ENCODE peak calls at places on chromosomes 5 and 9, in nine cellular contexts. P is HFFc6, I is astrocyte of the cerebellum, C is HCT116, Z is neural progenitor cell, K is OCI-LY7, W is WTC11, U is uterus, L is MM.1S. J is an unnamed sample.
A peak's percentile ranks its signal among the peaks of the same experiment; 100 is the strongest.

GRCh38 chr5:102760815-102761214 is 5.7 kb downstream of the PAM start:
- DNase-seq in K (no peak), U (no peak), C (no peak), Z (peak; percentile 31), I (no peak), L (no peak), W (no peak), P (no peak), J (no peak)

GRCh38 chr9:80885894-80886293 is 803.5 kb downstream of the TLE1 start:
- DNase-seq in Z (peak; percentile 15), C (no peak), I (no peak), U (no peak), W (peak; percentile 38), P (no peak), K (no peak), L (no peak), J (no peak)

GRCh38 chr5:167294861-167295685 is 996.4 kb upstream of the WWC1 start:
- DNase-seq in P (peak; percentile 83), I (peak; percentile 88), Z (no peak), W (no peak), C (peak; percentile 3), U (no peak), L (no peak), K (no peak), J (no peak)

GRCh38 chr5:107601076-107601475 is 69.7 kb downstream of the EFNA5 start:
- DNase-seq in L (no peak), Z (no peak), I (no peak), P (no peak), W (no peak), K (no peak), U (no peak), C (no peak), J (no peak)

GRCh38 chr9:120889606-120890396 is 12.8 kb upstream of the PHF19 start:
- DNase-seq in U (no peak), Z (no peak), K (no peak), W (no peak), C (no peak), L (no peak), I (no peak), P (no peak), J (no peak)

GRCh38 chr5:141374627-141375026 is 936 bp downstream of the PCDHGA6 start:
- DNase-seq in W (no peak), U (no peak), P (no peak), L (no peak), C (no peak), K (no peak), I (no peak), Z (no peak), J (no peak)

GRCh38 chr5:150298701-150299451 is 3.8 kb downstream of the ARSI start:
- DNase-seq in P (peak; percentile 99), Z (peak; percentile 24), I (peak; percentile 37), C (no peak), L (no peak), U (peak; percentile 81), K (no peak), W (no peak), J (no peak)

GRCh38 chr9:105046907-105047651 is 119.1 kb upstream of the ABCA1 start:
- DNase-seq in W (no peak), U (no peak), C (no peak), Z (no peak), K (no peak), I (no peak), L (no peak), P (no peak), J (no peak)

GRCh38 chr9:117546894-117547293 is 132.0 kb upstream of the ASTN2 start:
- DNase-seq in U (peak; percentile 22), I (no peak), P (no peak), Z (no peak), W (no peak), C (no peak), L (no peak), K (no peak), J (no peak)

GRCh38 chr5:101047181-101047580 is 144.1 kb upstream of the ST8SIA4 start:
- DNase-seq in L (peak; percentile 32), I (no peak), P (no peak), K (no peak), U (no peak), Z (no peak), C (no peak), W (no peak), J (no peak)

GRCh38 chr5:35363387-35363965 is 133.2 kb upstream of the PRLR start:
- DNase-seq in W (no peak), P (no peak), Z (no peak), L (no peak), C (no peak), U (no peak), I (no peak), K (no peak), J (no peak)

GRCh38 chr9:133103987-133104505 is 17.0 kb downstream of the RALGDS start:
- DNase-seq in C (no peak), W (no peak), K (no peak), Z (no peak), L (no peak), P (no peak), I (no peak), U (no peak), J (no peak)

DNA sequence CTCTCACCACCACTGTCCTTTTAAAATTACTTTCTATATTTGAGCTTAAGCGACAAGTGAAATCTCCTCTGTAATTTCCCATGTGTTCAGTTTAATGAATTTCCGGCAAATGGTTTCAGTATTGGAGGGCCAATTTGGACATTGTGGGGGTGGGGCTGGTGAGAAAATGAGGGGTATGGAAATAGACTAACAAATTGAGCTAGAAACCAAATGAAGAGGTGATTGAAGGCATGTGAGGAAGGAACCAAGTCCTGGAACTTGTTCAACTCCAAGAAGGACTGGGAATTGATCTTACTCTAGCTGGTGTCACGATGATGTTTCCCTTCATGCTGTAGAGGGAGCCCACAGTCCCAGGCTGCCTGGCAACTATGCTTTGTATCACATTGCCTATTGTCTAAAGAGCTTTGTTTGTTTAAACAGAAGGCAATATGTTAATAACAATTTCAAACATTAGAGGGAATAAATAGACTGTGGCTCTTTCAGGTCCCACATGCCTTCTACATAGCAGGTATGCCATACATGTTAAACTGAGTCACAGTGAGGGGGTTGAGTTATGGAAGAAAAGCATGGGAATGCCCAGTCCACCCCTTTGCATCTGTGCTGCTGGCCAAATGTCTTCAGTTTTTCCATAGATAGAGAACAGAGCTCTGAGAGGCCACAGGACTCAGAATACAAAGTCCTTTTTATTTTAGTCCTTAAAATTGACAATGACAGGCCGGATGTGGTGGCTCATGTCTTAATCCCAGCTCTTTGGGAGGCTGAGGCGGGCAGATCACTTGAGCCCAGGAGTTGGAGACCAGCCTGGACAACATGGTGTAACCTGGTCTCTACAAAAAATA is 25.0 kb upstream of the MATR3 start:
- DNase-seq in W (no peak), C (no peak), K (no peak), Z (peak; percentile 27), I (no peak), P (no peak), L (peak; percentile 81), U (no peak), J (no peak)
- TF ChIP-seq CTCF in W (no peak), C (no peak), K (peak; percentile 69), Z (peak; percentile 13), I (no peak), P (no peak), L (peak; percentile 48), U (no peak), J (no peak)

GRCh38 chr5:176676361-176676824 is 29.1 kb downstream of the TSPAN17 start:
- DNase-seq in U (no peak), L (no peak), I (no peak), C (peak; percentile 32), P (peak; percentile 34), W (no peak), Z (no peak), K (peak; percentile 16), J (no peak)

GRCh38 chr5:176673651-176674583 is 26.6 kb downstream of the TSPAN17 start:
- DNase-seq in U (no peak), Z (no peak), P (no peak), L (no peak), C (no peak), W (no peak), K (no peak), I (no peak), J (no peak)

GRCh38 chr5:176674799-176675198 is 27.5 kb downstream of the TSPAN17 start:
- DNase-seq in K (no peak), W (no peak), C (no peak), I (no peak), L (no peak), U (no peak), P (no peak), Z (no peak), J (no peak)

GRCh38 chr5:176677209-176677931 is 30.1 kb downstream of the TSPAN17 start:
- DNase-seq in P (no peak), K (no peak), W (no peak), Z (no peak), I (no peak), U (no peak), L (no peak), C (no peak), J (no peak)

DNA sequence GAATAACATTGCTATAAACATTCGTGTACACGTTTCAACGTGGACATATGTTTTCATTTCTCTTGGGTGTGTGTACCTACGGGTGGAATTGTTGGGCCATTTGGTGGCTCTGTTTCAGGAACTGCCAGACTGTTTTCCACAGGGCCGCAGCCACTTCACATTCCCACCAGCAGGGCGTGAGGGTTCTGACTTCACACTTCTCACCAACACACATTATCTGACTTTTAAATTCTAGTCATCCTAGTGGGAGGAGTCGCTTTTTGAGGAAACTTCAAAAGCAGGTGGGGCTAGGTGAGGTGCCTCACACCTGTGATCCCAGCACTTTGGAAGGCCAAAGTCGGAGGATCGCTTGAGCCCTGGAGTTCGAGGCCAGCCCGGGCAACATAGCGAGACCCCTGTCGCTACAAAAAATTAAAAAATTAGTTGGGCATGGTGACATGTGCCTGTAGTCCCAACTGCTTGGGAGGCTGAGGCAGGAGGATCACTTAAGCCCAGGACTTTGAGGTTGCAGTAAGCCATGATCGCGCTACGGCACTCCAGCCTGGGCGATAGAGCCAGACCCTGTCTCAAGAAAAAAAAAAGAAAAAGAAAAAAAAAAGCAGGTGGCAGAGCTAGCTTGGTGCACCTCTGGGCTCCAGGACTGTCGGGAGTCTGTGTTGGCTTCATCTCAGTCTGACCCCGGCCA is 28.5 kb downstream of the TSPAN17 start:
- DNase-seq in Z (peak; percentile 66), P (peak; percentile 22), C (peak; percentile 57), U (no peak), W (peak; percentile 72), I (no peak), K (no peak), L (no peak), J (no peak)
- TF ChIP-seq CTCF in Z (peak; percentile 77), P (peak; percentile 75), C (peak; percentile 57), U (no peak), W (peak; percentile 51), I (peak; percentile 65), K (peak; percentile 52), L (peak; percentile 27), J (no peak)

GRCh38 chr9:21155501-21155900 is 11.0 kb downstream of the IFNA21 start:
- DNase-seq in L (no peak), U (no peak), K (no peak), P (no peak), W (no peak), I (no peak), C (no peak), Z (no peak), J (no peak)

GRCh38 chr9:21153688-21154608 is 12.3 kb upstream of the IFNW1 start:
- DNase-seq in Z (peak; percentile 42), C (peak; percentile 51), W (no peak), K (peak; percentile 4), L (peak; percentile 34), I (peak; percentile 6), U (no peak), P (no peak), J (no peak)
- TF ChIP-seq CTCF in Z (peak; percentile 49), C (peak; percentile 46), W (no peak), K (peak; percentile 55), L (peak; percentile 37), I (peak; percentile 17), U (no peak), P (peak; percentile 28), J (no peak)

GRCh38 chr5:24110019-24110615 is 534.7 kb downstream of the CDH10 start:
- DNase-seq in I (no peak), C (no peak), L (peak; percentile 40), U (no peak), P (no peak), Z (peak; percentile 31), K (peak; percentile 1), W (no peak), J (no peak)
- TF ChIP-seq CTCF in I (peak; percentile 40), C (no peak), L (peak; percentile 67), U (no peak), P (peak; percentile 42), Z (peak; percentile 74), K (peak; percentile 68), W (no peak), J (no peak)

J was measured in activated B cell treated with CpG ODN at 0.5 μM for 24 hours.